ENCODE peak calls at places on chromosomes 1 and 21, in four cellular contexts. X is effector memory CD4-positive, alpha-beta T cell; J is pancreas; Z is GM23248. H is an unnamed sample. For H3K4me1, the result is how much of the 10 kb centered on the place peaks cover.

GRCh38 chr1:229396607-229397189 is 37.2 kb downstream of the ACTA1 start:
- DNase-seq in X (no peak), J (no peak), Z (no peak), H (no peak)

GRCh38 chr1:226121049-226121586 is 58.6 kb downstream of the H3-3A start:
- DNase-seq in X (no peak), J (no peak), Z (no peak), H (no peak)

GRCh38 chr1:221044538-221044937 is 165.3 kb downstream of the HLX start:
- DNase-seq in Z (no peak), X (no peak), J (no peak), H (no peak)

GRCh38 chr1:54610048-54610447 is 13.3 kb downstream of the FAM151A start:
- DNase-seq in Z (peak), J (no peak), X (no peak), H (no peak)

GRCh38 chr21:23008803-23009202 is 2010.6 kb downstream of the NCAM2 start:
- DNase-seq in X (no peak), Z (no peak), J (no peak), H (no peak)

GRCh38 chr21:22743085-22743484 is 1744.9 kb downstream of the NCAM2 start:
- DNase-seq in X (no peak), J (no peak), Z (no peak), H (no peak)

GRCh38 chr1:19262047-19262446 is 10.4 kb downstream of the MRTO4 start:
- DNase-seq in Z (no peak), J (no peak), X (no peak), H (no peak)

GRCh38 chr1:10341062-10341600 is 57.7 kb upstream of the PGD start:
- DNase-seq in Z (no peak), J (no peak), X (no peak), H (no peak)

GRCh38 chr1:6750490-6750889 is 34.8 kb upstream of the CAMTA1 start:
- DNase-seq in J (no peak), Z (no peak), X (no peak), H (no peak)

GRCh38 chr1:230940848-230941247 is 37.8 kb downstream of the TTC13 start:
- DNase-seq in J (no peak), X (no peak), Z (peak), H (no peak)

GRCh38 chr1:40783001-40783905 is at the start of gene KCNQ4:
- DNase-seq in X (no peak), J (peak), Z (peak), H (peak)

GRCh38 chr1:241840164-241840563 is 7.8 kb upstream of the EXO1 start:
- DNase-seq in J (no peak), X (no peak), Z (no peak), H (no peak)

GRCh38 chr1:164774819-164775654 is 216.1 kb downstream of the PBX1 start:
- DNase-seq in Z (no peak), J (peak), X (no peak), H (no peak)

GRCh38 chr1:189619682-189620332 is 857.9 kb downstream of the BRINP3 start:
- DNase-seq in J (no peak), X (no peak), Z (peak), H (peak)

GRCh38 chr1:151166506-151166956 is 587 bp downstream of the SCNM1 start:
- DNase-seq in X (no peak), J (no peak), Z (peak), H (peak)

GRCh38 chr1:31939484-31940329 is 1.5 kb upstream of the PTP4A2 start:
- DNase-seq in Z (peak), J (peak), X (peak), H (peak)

GRCh38 chr21:34715985-34716596 is 47.3 kb downstream of the CLIC6 start:
- DNase-seq in X (no peak), J (no peak), Z (no peak), H (no peak)

GRCh38 chr1:58924016-58924565 is 140.2 kb upstream of the JUN start:
- DNase-seq in J (no peak), X (no peak), Z (no peak), H (no peak)

GRCh38 chr21:41000838-41001237 is 153.9 kb upstream of the DSCAM start:
- DNase-seq in X (no peak), Z (no peak), J (no peak), H (no peak)

GRCh38 chr1:235319255-235319654 is 8.7 kb downstream of the ARID4B start:
- DNase-seq in J (no peak), X (no peak), Z (no peak), H (no peak)

GRCh38 chr1:8939362-8939995 is 6.2 kb upstream of the CA6 start:
- DNase-seq in Z (no peak), X (no peak), J (no peak), H (peak)

GRCh38 chr1:23751050-23751814 is 8.0 kb downstream of the ELOA start:
- DNase-seq in Z (peak), X (no peak), J (no peak), H (peak)

GRCh38 chr1:81801032-81801833 is 499 bp downstream of the ADGRL2 start:
- DNase-seq in X (no peak), Z (peak), J (peak), H (peak)

GRCh38 chr1:94819945-94820746 is at the start of gene SLC44A3:
- DNase-seq in Z (peak), J (peak), X (no peak), H (peak)

GRCh38 chr1:34784751-34785221 is 3.8 kb downstream of the GJB3 start:
- DNase-seq in J (no peak), Z (no peak), X (no peak), H (no peak)

GRCh38 chr1:193794239-193794638 is 607.8 kb upstream of the B3GALT2 start:
- DNase-seq in J (no peak), X (no peak), Z (no peak), H (no peak)

GRCh38 chr1:3491291-3492246 is 37.1 kb downstream of the ARHGEF16 start:
- DNase-seq in J (peak), X (peak), Z (peak), H (peak)

GRCh38 chr1:115732307-115732706 is 36.2 kb downstream of the CASQ2 start:
- DNase-seq in Z (no peak), J (no peak), X (no peak), H (no peak)

GRCh38 chr1:69967245-69967766 is 238.1 kb downstream of the LRRC40 start:
- DNase-seq in J (no peak), Z (peak), X (no peak), H (no peak)

GRCh38 chr1:101288491-101288944 is 51.7 kb downstream of the S1PR1 start:
- DNase-seq in J (peak), Z (peak), X (peak), H (peak)

GRCh38 chr1:220189750-220190347 is 82.4 kb downstream of the RAB3GAP2 start:
- DNase-seq in Z (peak), X (no peak), J (no peak), H (peak)

GRCh38 chr1:45518910-45519309 is 2.8 kb downstream of the PRDX1 start:
- DNase-seq in X (no peak), J (no peak), Z (no peak), H (no peak)

DNA sequence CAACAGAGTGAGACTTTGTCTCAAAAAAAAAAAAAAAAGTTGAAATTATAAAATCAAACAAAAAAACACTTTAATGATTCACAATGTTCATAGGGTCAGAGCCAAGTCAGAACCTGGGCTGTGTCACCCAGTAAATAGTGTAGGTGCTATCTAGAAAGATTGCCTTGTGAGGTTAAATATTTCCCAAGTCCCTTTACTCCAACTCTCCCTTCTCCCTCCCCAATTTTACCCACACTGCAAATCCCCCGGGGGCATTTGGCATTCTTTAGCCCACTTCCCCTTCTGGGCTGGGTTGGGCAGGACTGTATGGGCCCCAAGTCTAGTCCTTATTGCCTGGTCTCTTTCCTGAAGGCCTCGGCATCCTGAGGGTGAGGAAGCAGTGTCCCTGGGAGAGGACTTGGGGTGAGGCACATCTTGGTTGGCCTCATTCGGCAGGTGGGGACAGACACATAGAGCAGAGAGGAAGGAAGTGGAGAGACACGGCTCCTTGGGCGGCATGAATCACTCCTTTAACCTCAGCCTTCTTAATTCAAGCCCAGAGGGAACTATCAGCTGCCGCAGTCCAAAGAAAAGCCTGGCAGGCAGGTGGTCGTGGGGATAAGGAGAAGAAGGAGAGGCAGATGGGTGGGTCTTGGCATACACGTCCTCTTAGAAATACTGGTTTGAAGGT is 8.2 kb downstream of the ADORA1 start:
- DNase-seq in X (no peak), J (peak), Z (no peak), H (peak)
- H3K4me1 ChIP-seq in X (under half), J (under half), Z (under half), H (under half)

GRCh38 chr1:12473596-12474329 is 144.2 kb downstream of the DHRS3 start:
- DNase-seq in X (no peak), J (no peak), Z (no peak), H (no peak)
- H3K4me1 ChIP-seq in X (half or more), J (half or more), Z (under half), H (under half)

GRCh38 chr1:36162680-36163079 is 6.7 kb downstream of the MAP7D1 start:
- DNase-seq in X (no peak), J (no peak), Z (no peak), H (no peak)

GRCh38 chr1:36161656-36162531 is 5.9 kb downstream of the MAP7D1 start:
- DNase-seq in X (no peak), J (peak), Z (peak), H (peak)

GRCh38 chr1:36160949-36161485 is 5.1 kb downstream of the MAP7D1 start:
- DNase-seq in J (no peak), X (peak), Z (peak), H (peak)

GRCh38 chr1:36159614-36160387 is 3.8 kb downstream of the MAP7D1 start:
- DNase-seq in J (no peak), X (no peak), Z (no peak), H (no peak)

GRCh38 chr1:36160388-36160948 is 4.5 kb downstream of the MAP7D1 start:
- DNase-seq in Z (no peak), J (peak), X (no peak), H (no peak)
- H3K4me1 ChIP-seq in Z (half or more), J (under half), X (half or more), H (under half)

GRCh38 chr1:237574536-237574935 is 316.2 kb downstream of the ZP4 start:
- DNase-seq in Z (no peak), J (no peak), X (no peak), H (no peak)
- H3K4me1 ChIP-seq in Z (under half), J (under half), X (under half), H (under half)